ENCODE peak calls at places on chromosome 7, in six cellular contexts. One of them, this sample, is unnamed.

GRCh38 chr7:151045262-151045661 is 3.1 kb upstream of the ASIC3 start:
- DNase-seq in hepatocyte: no peak
- DNase-seq in MM.1S: no peak
- DNase-seq in PC-3: no peak
- DNase-seq in GM23338: no peak
- DNase-seq in OCI-LY7: no peak
- DNase-seq in this sample: no peak

GRCh38 chr7:117690147-117690546 is 183.1 kb downstream of the CTTNBP2 start:
- DNase-seq in PC-3: no peak
- DNase-seq in GM23338: no peak
- DNase-seq in MM.1S: no peak
- DNase-seq in OCI-LY7: no peak
- DNase-seq in hepatocyte: no peak
- DNase-seq in this sample: no peak

GRCh38 chr7:134587736-134588135 is 38.8 kb downstream of the AKR1B15 start:
- DNase-seq in PC-3: no peak
- DNase-seq in OCI-LY7: no peak
- DNase-seq in GM23338: no peak
- DNase-seq in MM.1S: no peak
- DNase-seq in hepatocyte: no peak
- DNase-seq in this sample: no peak

GRCh38 chr7:44305564-44306507 is 19.6 kb downstream of the CAMK2B start:
- DNase-seq in GM23338: no peak
- DNase-seq in PC-3: no peak
- DNase-seq in hepatocyte: peak
- DNase-seq in MM.1S: no peak
- DNase-seq in OCI-LY7: no peak
- DNase-seq in this sample: no peak

GRCh38 chr7:72492446-72492845 is 80.3 kb upstream of the CALN1 start:
- DNase-seq in hepatocyte: no peak
- DNase-seq in PC-3: no peak
- DNase-seq in OCI-LY7: no peak
- DNase-seq in GM23338: no peak
- DNase-seq in MM.1S: no peak
- DNase-seq in this sample: no peak

GRCh38 chr7:104410742-104411141 is 82.3 kb downstream of the LHFPL3 start:
- DNase-seq in OCI-LY7: no peak
- DNase-seq in MM.1S: no peak
- DNase-seq in PC-3: no peak
- DNase-seq in GM23338: no peak
- DNase-seq in hepatocyte: no peak
- DNase-seq in this sample: no peak

GRCh38 chr7:111735661-111736323 is 173.5 kb upstream of the IMMP2L start:
- DNase-seq in PC-3: peak
- DNase-seq in MM.1S: peak
- DNase-seq in GM23338: peak
- DNase-seq in OCI-LY7: peak
- DNase-seq in hepatocyte: peak
- DNase-seq in this sample: peak

GRCh38 chr7:159140170-159140910 is 4.3 kb downstream of the VIPR2 start:
- DNase-seq in MM.1S: no peak
- DNase-seq in PC-3: no peak
- DNase-seq in OCI-LY7: no peak
- DNase-seq in GM23338: peak
- DNase-seq in hepatocyte: no peak
- DNase-seq in this sample: no peak

GRCh38 chr7:105787071-105787470 is 89.3 kb downstream of the ATXN7L1 start:
- DNase-seq in hepatocyte: no peak
- DNase-seq in MM.1S: no peak
- DNase-seq in OCI-LY7: no peak
- DNase-seq in GM23338: no peak
- DNase-seq in PC-3: peak
- DNase-seq in this sample: no peak

GRCh38 chr7:103712991-103713778 is 267.2 kb upstream of the SLC26A5 start:
- DNase-seq in GM23338: no peak
- DNase-seq in MM.1S: no peak
- DNase-seq in PC-3: no peak
- DNase-seq in OCI-LY7: no peak
- DNase-seq in hepatocyte: no peak
- DNase-seq in this sample: no peak

GRCh38 chr7:139441961-139442360 is 41.5 kb downstream of the KLRG2 start:
- DNase-seq in hepatocyte: no peak
- DNase-seq in OCI-LY7: no peak
- DNase-seq in GM23338: no peak
- DNase-seq in PC-3: no peak
- DNase-seq in MM.1S: no peak
- DNase-seq in this sample: no peak
- TF ChIP-seq EZH2phosphoT487 in hepatocyte: no peak
- TF ChIP-seq EZH2phosphoT487 in OCI-LY7: no peak
- TF ChIP-seq EZH2phosphoT487 in GM23338: no peak
- TF ChIP-seq EZH2phosphoT487 in PC-3: no peak
- TF ChIP-seq EZH2phosphoT487 in MM.1S: no peak
- TF ChIP-seq EZH2phosphoT487 in this sample: no peak

GRCh38 chr7:41648506-41648905 is 54.4 kb downstream of the INHBA start:
- DNase-seq in GM23338: no peak
- DNase-seq in hepatocyte: no peak
- DNase-seq in OCI-LY7: no peak
- DNase-seq in MM.1S: no peak
- DNase-seq in PC-3: no peak
- DNase-seq in this sample: no peak
- H3K27ac ChIP-seq in GM23338: peak
- H3K27ac ChIP-seq in hepatocyte: no peak
- H3K27ac ChIP-seq in OCI-LY7: no peak
- H3K27ac ChIP-seq in MM.1S: no peak
- H3K27ac ChIP-seq in PC-3: no peak
- H3K27ac ChIP-seq in this sample: no peak

GRCh38 chr7:129263168-129263567 is 38.3 kb downstream of the AHCYL2 start:
- DNase-seq in PC-3: no peak
- DNase-seq in OCI-LY7: no peak
- DNase-seq in hepatocyte: no peak
- DNase-seq in GM23338: no peak
- DNase-seq in MM.1S: no peak
- DNase-seq in this sample: no peak
- TF ChIP-seq EZH2phosphoT487 in PC-3: no peak
- TF ChIP-seq EZH2phosphoT487 in OCI-LY7: no peak
- TF ChIP-seq EZH2phosphoT487 in hepatocyte: no peak
- TF ChIP-seq EZH2phosphoT487 in GM23338: no peak
- TF ChIP-seq EZH2phosphoT487 in MM.1S: no peak
- TF ChIP-seq EZH2phosphoT487 in this sample: no peak

DNA sequence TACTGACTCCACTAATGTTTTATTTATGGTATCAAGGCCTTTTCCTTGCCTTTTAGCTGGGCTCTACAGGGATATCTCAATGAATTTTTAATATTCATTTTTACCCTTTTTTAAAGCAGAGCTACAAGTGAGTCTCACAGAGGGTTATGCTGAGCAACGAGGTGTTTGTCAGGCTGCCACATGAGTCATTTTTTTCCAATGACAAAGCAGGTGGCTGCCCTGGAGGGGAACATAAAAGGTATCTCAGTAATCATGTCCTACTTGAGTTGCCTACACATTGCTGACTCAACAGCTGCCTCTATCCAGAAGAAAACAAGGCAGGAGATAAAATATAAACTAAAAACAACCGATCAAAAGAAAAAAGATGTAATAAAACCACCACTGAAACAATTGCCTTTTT is 1004.9 kb upstream of the POT1 start:
- DNase-seq in hepatocyte: peak
- DNase-seq in GM23338: no peak
- DNase-seq in MM.1S: no peak
- DNase-seq in OCI-LY7: no peak
- DNase-seq in PC-3: peak
- DNase-seq in this sample: no peak
- H3K27ac ChIP-seq in hepatocyte: peak
- H3K27ac ChIP-seq in GM23338: no peak
- H3K27ac ChIP-seq in MM.1S: no peak
- H3K27ac ChIP-seq in OCI-LY7: no peak
- H3K27ac ChIP-seq in PC-3: no peak
- H3K27ac ChIP-seq in this sample: no peak

DNA sequence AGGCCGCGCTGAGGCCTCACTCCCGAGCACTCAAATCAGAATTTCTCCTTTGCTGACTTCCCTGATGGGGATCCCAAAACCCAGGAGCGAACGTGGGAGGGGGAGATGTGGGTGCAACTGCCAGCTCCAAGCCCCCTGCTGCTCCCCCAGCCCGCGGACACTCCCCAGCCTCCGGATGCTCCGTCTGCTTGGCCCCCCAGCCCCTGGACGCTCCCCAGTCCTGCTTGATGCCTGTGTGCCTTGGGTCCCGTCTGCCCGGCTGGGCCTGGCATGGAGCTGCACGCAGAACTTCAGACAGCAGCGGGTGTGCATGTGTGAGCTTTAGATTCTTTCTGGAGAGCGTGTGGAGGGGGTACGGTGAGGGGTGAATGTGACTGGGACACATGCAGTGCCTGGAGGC is 4.7 kb upstream of the SHH start:
- DNase-seq in GM23338: no peak
- DNase-seq in hepatocyte: no peak
- DNase-seq in MM.1S: peak
- DNase-seq in PC-3: no peak
- DNase-seq in OCI-LY7: no peak
- DNase-seq in this sample: no peak
- TF ChIP-seq EZH2phosphoT487 in GM23338: no peak
- TF ChIP-seq EZH2phosphoT487 in hepatocyte: no peak
- TF ChIP-seq EZH2phosphoT487 in MM.1S: no peak
- TF ChIP-seq EZH2phosphoT487 in PC-3: no peak
- TF ChIP-seq EZH2phosphoT487 in OCI-LY7: no peak
- TF ChIP-seq EZH2phosphoT487 in this sample: no peak

GRCh38 chr7:131276190-131276589 is 51.5 kb upstream of the MKLN1 start:
- DNase-seq in hepatocyte: no peak
- DNase-seq in OCI-LY7: no peak
- DNase-seq in PC-3: no peak
- DNase-seq in MM.1S: no peak
- DNase-seq in GM23338: no peak
- DNase-seq in this sample: no peak

GRCh38 chr7:131274986-131275385 is 52.7 kb upstream of the MKLN1 start:
- DNase-seq in PC-3: no peak
- DNase-seq in GM23338: no peak
- DNase-seq in hepatocyte: no peak
- DNase-seq in OCI-LY7: no peak
- DNase-seq in MM.1S: no peak
- DNase-seq in this sample: no peak

GRCh38 chr7:131279044-131279443 is 48.6 kb upstream of the MKLN1 start:
- DNase-seq in OCI-LY7: no peak
- DNase-seq in GM23338: no peak
- DNase-seq in PC-3: no peak
- DNase-seq in hepatocyte: no peak
- DNase-seq in MM.1S: no peak
- DNase-seq in this sample: no peak

GRCh38 chr7:131272086-131272485 is 55.6 kb upstream of the MKLN1 start:
- DNase-seq in GM23338: no peak
- DNase-seq in hepatocyte: no peak
- DNase-seq in MM.1S: no peak
- DNase-seq in PC-3: no peak
- DNase-seq in OCI-LY7: no peak
- DNase-seq in this sample: no peak

DNA sequence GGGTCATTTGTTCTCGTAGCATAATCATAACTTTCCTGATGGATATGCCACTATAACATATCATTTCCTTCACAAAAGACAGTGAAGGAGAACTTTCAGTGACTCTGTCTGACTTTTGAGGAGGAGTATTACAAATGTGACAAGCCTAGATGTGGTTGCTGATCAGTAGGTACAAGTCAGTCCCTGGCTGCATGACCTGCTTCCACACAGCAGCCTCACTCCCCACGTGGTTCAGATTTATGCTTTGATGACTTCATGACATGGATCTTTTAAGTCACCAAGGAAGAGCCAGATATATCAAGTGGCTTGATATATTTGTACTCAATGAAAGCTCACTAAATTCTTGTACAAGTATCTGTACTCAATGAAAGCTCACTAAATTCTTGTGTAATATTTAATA is 50.9 kb upstream of the MKLN1 start:
- DNase-seq in OCI-LY7: no peak
- DNase-seq in GM23338: no peak
- DNase-seq in PC-3: no peak
- DNase-seq in MM.1S: no peak
- DNase-seq in hepatocyte: no peak
- DNase-seq in this sample: no peak
- H3K27ac ChIP-seq in OCI-LY7: no peak
- H3K27ac ChIP-seq in GM23338: no peak
- H3K27ac ChIP-seq in PC-3: no peak
- H3K27ac ChIP-seq in MM.1S: no peak
- H3K27ac ChIP-seq in hepatocyte: no peak
- H3K27ac ChIP-seq in this sample: no peak

This sample was measured in neural progenitor cell.